ENCODE peak calls at places on chromosomes 12 and 14, in five cellular contexts. X is GM20000, F is nucleus accumbens, C is lower lobe of right lung, U is GM13976. K is an unnamed sample.

GRCh38 chr14:100691395-100692025 is 35.2 kb upstream of the DLK1 start:
- DNase-seq in F (no peak), U (no peak), X (no peak), C (no peak), K (no peak)

GRCh38 chr14:104865069-104865630 is at the start of gene CEP170B:
- DNase-seq in F (no peak), X (peak), U (peak), C (peak), K (no peak)

GRCh38 chr14:50403433-50403832 is 6.8 kb upstream of the CDKL1 start:
- DNase-seq in U (no peak), X (no peak), F (no peak), C (no peak), K (no peak)

GRCh38 chr12:106000376-106001104 is 138.2 kb downstream of the NUAK1 start:
- DNase-seq in X (no peak), F (no peak), U (no peak), C (no peak), K (no peak)

GRCh38 chr12:29799591-29799990 is 15.8 kb upstream of the TMTC1 start:
- DNase-seq in C (no peak), U (no peak), X (no peak), F (no peak), K (no peak)

GRCh38 chr12:75446857-75447256 is 33.7 kb upstream of the GLIPR1 start:
- DNase-seq in X (no peak), F (no peak), C (no peak), U (no peak), K (no peak)

GRCh38 chr12:92574046-92574783 is 128.6 kb upstream of the PLEKHG7 start:
- DNase-seq in F (no peak), C (no peak), X (no peak), U (no peak), K (no peak)

GRCh38 chr12:89414851-89415250 is 62.5 kb upstream of the DUSP6 start:
- DNase-seq in C (no peak), X (no peak), U (no peak), F (no peak), K (no peak)

GRCh38 chr12:131221061-131221945 is 267.6 kb downstream of the ADGRD1 start:
- DNase-seq in C (no peak), X (no peak), U (peak), F (no peak), K (no peak)

GRCh38 chr12:69196302-69197288 is 42.8 kb upstream of the CPSF6 start:
- DNase-seq in C (no peak), U (no peak), F (no peak), X (no peak), K (no peak)

GRCh38 chr12:24697769-24698168 is 251.1 kb downstream of the BCAT1 start:
- DNase-seq in X (no peak), C (no peak), F (no peak), U (no peak), K (no peak)

GRCh38 chr12:124512667-124513296 is 54.6 kb downstream of the NCOR2 start:
- DNase-seq in X (no peak), F (peak), C (peak), U (no peak), K (peak)

GRCh38 chr14:90576581-90576980 is 179.8 kb downstream of the CALM1 start:
- DNase-seq in F (no peak), X (no peak), U (no peak), C (no peak), K (no peak)

GRCh38 chr12:8906781-8907180 is 7.5 kb upstream of the PHC1 start:
- DNase-seq in F (no peak), C (no peak), U (no peak), X (no peak), K (no peak)